ENCODE peak calls at places on chromosomes 12 and 14, in six cellular contexts. K is left cardiac atrium; Q is H4; U is fibroblast of lung; C is activated CD8-positive, alpha-beta T cell treated with anti-CD3 and anti-CD28 coated beads for 36 hours; W is stimulated activated CD4-positive, alpha-beta T cell treated with anti-CD3 and anti-CD28 coated beads, TNF-alpha, amount 100 ng/mL, for 4 hours. J is an unnamed sample.

GRCh38 chr14:95679995-95680735 is 6.1 kb upstream of the TCL1B start:
- DNase-seq in K (no peak), Q (no peak), U (no peak), C (no peak), W (no peak), J (no peak)

GRCh38 chr14:77565289-77566081 is 51.0 kb downstream of the SPTLC2 start:
- DNase-seq in K (no peak), Q (no peak), U (peak; percentile 64), C (peak; percentile 18), W (no peak), J (no peak)

GRCh38 chr12:70774055-70774454 is 136.8 kb upstream of the PTPRB start:
- DNase-seq in K (no peak), Q (no peak), U (peak; percentile 8), C (no peak), W (no peak), J (no peak)

GRCh38 chr12:83826112-83826511 is 1086.5 kb downstream of the SLC6A15 start:
- DNase-seq in K (no peak), Q (peak; percentile 40), U (no peak), C (peak; percentile 49), W (no peak), J (no peak)

GRCh38 chr12:108811411-108812185 is 45.8 kb downstream of the SSH1 start:
- DNase-seq in K (no peak), Q (no peak), U (peak; percentile 62), C (no peak), W (no peak), J (no peak)

GRCh38 chr12:53670308-53670707 is 5.6 kb downstream of the ATP5MC2 start:
- DNase-seq in K (no peak), Q (no peak), U (peak; percentile 36), C (no peak), W (no peak), J (no peak)

GRCh38 chr14:97022741-97023140 is 225.6 kb downstream of the VRK1 start:
- DNase-seq in K (no peak), Q (no peak), U (no peak), C (no peak), W (no peak), J (no peak)

GRCh38 chr14:84435820-84436326 is 1094.1 kb upstream of the FLRT2 start:
- DNase-seq in K (no peak), Q (no peak), U (no peak), C (no peak), W (no peak), J (no peak)

GRCh38 chr12:87196329-87196728 is 832.9 kb downstream of the C12orf50 start:
- DNase-seq in K (no peak), Q (no peak), U (peak; percentile 27), C (no peak), W (no peak), J (no peak)

GRCh38 chr14:89337912-89338311 is 79.1 kb downstream of the FOXN3 start:
- DNase-seq in K (no peak), Q (no peak), U (no peak), C (no peak), W (no peak), J (peak; percentile 78)

GRCh38 chr12:1339608-1340319 is 254.6 kb downstream of the FBXL14 start:
- DNase-seq in K (no peak), Q (no peak), U (no peak), C (no peak), W (no peak), J (no peak)

GRCh38 chr14:64931123-64931522 is 11.4 kb downstream of the GPX2 start:
- DNase-seq in K (no peak), Q (no peak), U (no peak), C (no peak), W (no peak), J (no peak)

GRCh38 chr14:65179918-65180724 is 77.8 kb upstream of the MAX start:
- DNase-seq in K (peak; percentile 53), Q (peak; percentile 87), U (peak; percentile 94), C (peak; percentile 75), W (no peak), J (peak; percentile 67)

GRCh38 chr14:94623856-94624499 is 11.8 kb downstream of the SERPINA3 start:
- DNase-seq in K (no peak), Q (no peak), U (no peak), C (no peak), W (no peak), J (peak; percentile 54)

GRCh38 chr12:75727577-75727976 is 216.2 kb upstream of the KRR1 start:
- DNase-seq in K (no peak), Q (no peak), U (no peak), C (no peak), W (no peak), J (no peak)

GRCh38 chr12:2339022-2339431 is 286.2 kb downstream of the CACNA1C start:
- DNase-seq in K (no peak), Q (peak; percentile 49), U (peak; percentile 92), C (no peak), W (no peak), J (no peak)

GRCh38 chr14:101077511-101078074 is 174.1 kb upstream of the RTL1 start:
- DNase-seq in K (no peak), Q (no peak), U (peak; percentile 68), C (peak; percentile 40), W (no peak), J (peak; percentile 57)

GRCh38 chr12:22722779-22723178 is 97.8 kb downstream of the ETNK1 start:
- DNase-seq in K (no peak), Q (no peak), U (no peak), C (no peak), W (no peak), J (no peak)

GRCh38 chr12:8482446-8483080 is 26.8 kb downstream of the CLEC6A start:
- DNase-seq in K (no peak), Q (no peak), U (no peak), C (no peak), W (no peak), J (no peak)

GRCh38 chr12:124761876-124762275 is 101.8 kb downstream of the SCARB1 start:
- DNase-seq in K (peak; percentile 63), Q (no peak), U (peak; percentile 79), C (peak; percentile 72), W (no peak), J (no peak)

GRCh38 chr12:58566599-58566998 is 353.7 kb downstream of the LRIG3 start:
- DNase-seq in K (no peak), Q (peak; percentile 76), U (peak; percentile 91), C (no peak), W (no peak), J (no peak)

GRCh38 chr14:88841741-88842140 is 17.3 kb downstream of the TTC8 start:
- DNase-seq in K (no peak), Q (no peak), U (peak; percentile 65), C (no peak), W (no peak), J (no peak)

GRCh38 chr12:82527165-82527780 is 159.4 kb upstream of the TMTC2 start:
- DNase-seq in K (no peak), Q (peak; percentile 56), U (peak; percentile 56), C (peak; percentile 20), W (no peak), J (no peak)

GRCh38 chr14:70023871-70024270 is 144.7 kb downstream of the SMOC1 start:
- DNase-seq in K (no peak), Q (no peak), U (no peak), C (no peak), W (no peak), J (no peak)

GRCh38 chr14:30389901-30390394 is 169.0 kb upstream of the G2E3 start:
- DNase-seq in K (no peak), Q (no peak), U (no peak), C (no peak), W (no peak), J (no peak)

GRCh38 chr12:67251012-67251411 is 18.1 kb upstream of the CAND1 start:
- DNase-seq in K (no peak), Q (no peak), U (no peak), C (no peak), W (no peak), J (no peak)

GRCh38 chr12:31029466-31029865 is 44.2 kb upstream of the DDX11 start:
- DNase-seq in K (no peak), Q (no peak), U (no peak), C (no peak), W (no peak), J (no peak)

GRCh38 chr14:75291331-75291730 is 12.7 kb downstream of the FOS start:
- DNase-seq in K (no peak), Q (no peak), U (no peak), C (no peak), W (no peak), J (peak; percentile 43)

GRCh38 chr14:91138511-91139359 is 24.9 kb downstream of the DGLUCY start:
- DNase-seq in K (no peak), Q (peak; percentile 37), U (no peak), C (peak; percentile 75), W (no peak), J (no peak)

GRCh38 chr14:67413806-67414769 is 2.1 kb upstream of the PLEK2 start:
- DNase-seq in K (peak; percentile 44), Q (peak; percentile 87), U (peak; percentile 85), C (peak; percentile 62), W (peak; percentile 26), J (peak; percentile 41)

J was measured in sigmoid colon.